ENCODE peak calls at places on chromosomes 4 and X, in five cellular contexts. One of them, this sample, is unnamed.

GRCh38 chr4:112702892-112703291 is 65.9 kb downstream of the LARP7 start:
- DNase-seq in AG04450: no peak
- DNase-seq in CD8-positive, alpha-beta memory T cell: no peak
- DNase-seq in upper lobe of right lung: no peak
- DNase-seq in OCI-LY7: no peak
- DNase-seq in this sample: no peak

GRCh38 chr4:55378617-55379467 is 16.9 kb upstream of the TMEM165 start:
- DNase-seq in AG04450: no peak
- DNase-seq in CD8-positive, alpha-beta memory T cell: no peak
- DNase-seq in upper lobe of right lung: no peak
- DNase-seq in OCI-LY7: no peak
- DNase-seq in this sample: no peak

GRCh38 chrX:11401966-11402365 is 108.8 kb downstream of the AMELX start:
- DNase-seq in AG04450: no peak
- DNase-seq in CD8-positive, alpha-beta memory T cell: no peak
- DNase-seq in upper lobe of right lung: no peak
- DNase-seq in OCI-LY7: no peak
- DNase-seq in this sample: no peak

GRCh38 chr4:186946682-186947294 is 223.1 kb upstream of the FAT1 start:
- DNase-seq in AG04450: no peak
- DNase-seq in CD8-positive, alpha-beta memory T cell: no peak
- DNase-seq in upper lobe of right lung: no peak
- DNase-seq in OCI-LY7: peak
- DNase-seq in this sample: peak

GRCh38 chrX:39854772-39855747 is 242.7 kb downstream of the BCOR start:
- DNase-seq in AG04450: no peak
- DNase-seq in CD8-positive, alpha-beta memory T cell: peak
- DNase-seq in upper lobe of right lung: no peak
- DNase-seq in OCI-LY7: peak
- DNase-seq in this sample: no peak

GRCh38 chrX:150569155-150569477 is 695 bp downstream of the MTM1 start:
- DNase-seq in AG04450: no peak
- DNase-seq in CD8-positive, alpha-beta memory T cell: peak
- DNase-seq in upper lobe of right lung: peak
- DNase-seq in OCI-LY7: peak
- DNase-seq in this sample: no peak

GRCh38 chr4:186739802-186740434 is 16.3 kb upstream of the FAT1 start:
- DNase-seq in AG04450: no peak
- DNase-seq in CD8-positive, alpha-beta memory T cell: no peak
- DNase-seq in upper lobe of right lung: no peak
- DNase-seq in OCI-LY7: no peak
- DNase-seq in this sample: no peak

GRCh38 chr4:108486046-108486445 is 134.3 kb upstream of the RPL34 start:
- DNase-seq in AG04450: no peak
- DNase-seq in CD8-positive, alpha-beta memory T cell: no peak
- DNase-seq in upper lobe of right lung: no peak
- DNase-seq in OCI-LY7: no peak
- DNase-seq in this sample: no peak

GRCh38 chr4:176794651-176795050 is 1.9 kb upstream of the VEGFC start:
- DNase-seq in AG04450: no peak
- DNase-seq in CD8-positive, alpha-beta memory T cell: no peak
- DNase-seq in upper lobe of right lung: no peak
- DNase-seq in OCI-LY7: no peak
- DNase-seq in this sample: no peak

GRCh38 chr4:78343682-78344081 is 207.9 kb upstream of the ANXA3 start:
- DNase-seq in AG04450: no peak
- DNase-seq in CD8-positive, alpha-beta memory T cell: no peak
- DNase-seq in upper lobe of right lung: no peak
- DNase-seq in OCI-LY7: no peak
- DNase-seq in this sample: no peak

GRCh38 chr4:102390438-102390837 is 45.2 kb upstream of the SLC39A8 start:
- DNase-seq in AG04450: no peak
- DNase-seq in CD8-positive, alpha-beta memory T cell: no peak
- DNase-seq in upper lobe of right lung: no peak
- DNase-seq in OCI-LY7: no peak
- DNase-seq in this sample: peak

GRCh38 chr4:40199179-40199670 is 2.4 kb downstream of the RHOH start:
- DNase-seq in AG04450: no peak
- DNase-seq in CD8-positive, alpha-beta memory T cell: no peak
- DNase-seq in upper lobe of right lung: no peak
- DNase-seq in OCI-LY7: peak
- DNase-seq in this sample: no peak

GRCh38 chrX:83630662-83631061 is 122.6 kb downstream of the POU3F4 start:
- DNase-seq in AG04450: no peak
- DNase-seq in CD8-positive, alpha-beta memory T cell: no peak
- DNase-seq in upper lobe of right lung: no peak
- DNase-seq in OCI-LY7: no peak
- DNase-seq in this sample: no peak

GRCh38 chr4:52856802-52857201 is 5.3 kb upstream of the RASL11B start:
- DNase-seq in AG04450: no peak
- DNase-seq in CD8-positive, alpha-beta memory T cell: no peak
- DNase-seq in upper lobe of right lung: no peak
- DNase-seq in OCI-LY7: no peak
- DNase-seq in this sample: no peak

GRCh38 chrX:41475611-41476241 is 28.6 kb downstream of the NYX start:
- DNase-seq in AG04450: no peak
- DNase-seq in CD8-positive, alpha-beta memory T cell: no peak
- DNase-seq in upper lobe of right lung: no peak
- DNase-seq in OCI-LY7: no peak
- DNase-seq in this sample: no peak

GRCh38 chr4:85127653-85128052 is 161.2 kb upstream of the WDFY3 start:
- DNase-seq in AG04450: no peak
- DNase-seq in CD8-positive, alpha-beta memory T cell: no peak
- DNase-seq in upper lobe of right lung: no peak
- DNase-seq in OCI-LY7: peak
- DNase-seq in this sample: peak

GRCh38 chr4:16025268-16025667 is 58.6 kb downstream of the PROM1 start:
- DNase-seq in AG04450: no peak
- DNase-seq in CD8-positive, alpha-beta memory T cell: no peak
- DNase-seq in upper lobe of right lung: no peak
- DNase-seq in OCI-LY7: no peak
- DNase-seq in this sample: no peak

GRCh38 chr4:40848251-40848650 is 98.5 kb downstream of the NSUN7 start:
- DNase-seq in AG04450: no peak
- DNase-seq in CD8-positive, alpha-beta memory T cell: no peak
- DNase-seq in upper lobe of right lung: no peak
- DNase-seq in OCI-LY7: no peak
- DNase-seq in this sample: no peak

GRCh38 chrX:71131510-71131909 is 13.1 kb downstream of the MED12 start:
- DNase-seq in AG04450: no peak
- DNase-seq in CD8-positive, alpha-beta memory T cell: no peak
- DNase-seq in upper lobe of right lung: no peak
- DNase-seq in OCI-LY7: no peak
- DNase-seq in this sample: no peak

GRCh38 chr4:89773793-89774192 is 63.2 kb downstream of the SNCA start:
- DNase-seq in AG04450: no peak
- DNase-seq in CD8-positive, alpha-beta memory T cell: no peak
- DNase-seq in upper lobe of right lung: no peak
- DNase-seq in OCI-LY7: no peak
- DNase-seq in this sample: no peak

GRCh38 chrX:40987413-40987812 is 97.8 kb upstream of the USP9X start:
- DNase-seq in AG04450: no peak
- DNase-seq in CD8-positive, alpha-beta memory T cell: no peak
- DNase-seq in upper lobe of right lung: no peak
- DNase-seq in OCI-LY7: no peak
- DNase-seq in this sample: no peak

GRCh38 chrX:32530802-32531403 is 680.4 kb downstream of the DMD start:
- DNase-seq in AG04450: peak
- DNase-seq in CD8-positive, alpha-beta memory T cell: no peak
- DNase-seq in upper lobe of right lung: no peak
- DNase-seq in OCI-LY7: peak
- DNase-seq in this sample: peak

GRCh38 chr4:87843936-87844335 is 11.2 kb downstream of the MEPE start:
- DNase-seq in AG04450: no peak
- DNase-seq in CD8-positive, alpha-beta memory T cell: no peak
- DNase-seq in upper lobe of right lung: no peak
- DNase-seq in OCI-LY7: no peak
- DNase-seq in this sample: peak

GRCh38 chr4:20194079-20195013 is 57.4 kb upstream of the SLIT2 start:
- DNase-seq in AG04450: peak
- DNase-seq in CD8-positive, alpha-beta memory T cell: no peak
- DNase-seq in upper lobe of right lung: no peak
- DNase-seq in OCI-LY7: no peak
- DNase-seq in this sample: peak

GRCh38 chrX:26586570-26586969 is 370.6 kb downstream of the MAGEB5 start:
- DNase-seq in AG04450: no peak
- DNase-seq in CD8-positive, alpha-beta memory T cell: no peak
- DNase-seq in upper lobe of right lung: no peak
- DNase-seq in OCI-LY7: no peak
- DNase-seq in this sample: no peak

GRCh38 chr4:79987401-79987800 is 85.6 kb downstream of the ANTXR2 start:
- DNase-seq in AG04450: no peak
- DNase-seq in CD8-positive, alpha-beta memory T cell: no peak
- DNase-seq in upper lobe of right lung: no peak
- DNase-seq in OCI-LY7: no peak
- DNase-seq in this sample: no peak

GRCh38 chrX:3451566-3451965 is 105.1 kb upstream of the MXRA5 start:
- DNase-seq in AG04450: no peak
- DNase-seq in CD8-positive, alpha-beta memory T cell: no peak
- DNase-seq in upper lobe of right lung: no peak
- DNase-seq in OCI-LY7: no peak
- DNase-seq in this sample: no peak